ENCODE peak calls at places on chromosome 21, in eight cellular contexts. G is HCT116, W is prostate gland, S is tibial nerve, B is stomach, A is A549, T is vagina, P is body of pancreas. Q is an unnamed sample. For H3K4me1, the result is how much of the 10 kb centered on the place peaks cover.

GRCh38 chr21:28959367-28960099 is 33.1 kb downstream of the LTN1 start:
- DNase-seq in G (no peak), W (no peak), S (no peak), B (no peak), A (peak), T (no peak), P (no peak), Q (no peak)

GRCh38 chr21:26842976-26843911 is 2.0 kb downstream of the ADAMTS1 start:
- DNase-seq in G (no peak), W (peak), S (peak), B (peak), A (no peak), T (no peak), P (peak), Q (no peak)

GRCh38 chr21:41210405-41211040 is 42.6 kb downstream of the BACE2 start:
- DNase-seq in G (no peak), W (no peak), S (no peak), B (no peak), A (no peak), T (no peak), P (no peak), Q (no peak)

GRCh38 chr21:45289655-45290515 is 2.2 kb upstream of the POFUT2 start:
- DNase-seq in G (peak), W (no peak), S (peak), B (peak), A (peak), T (peak), P (no peak), Q (no peak)

GRCh38 chr21:45152265-45152746 is 77.9 kb downstream of the ADARB1 start:
- DNase-seq in G (no peak), W (no peak), S (no peak), B (peak), A (no peak), T (no peak), P (peak), Q (no peak)

GRCh38 chr21:39051561-39051949 is 131.7 kb downstream of the PSMG1 start:
- DNase-seq in G (no peak), W (no peak), S (no peak), B (no peak), A (no peak), T (no peak), P (no peak), Q (no peak)

GRCh38 chr21:16193758-16194606 is 464.2 kb downstream of the USP25 start:
- DNase-seq in G (no peak), W (peak), S (peak), B (peak), A (peak), T (no peak), P (peak), Q (no peak)

GRCh38 chr21:45019076-45019886 is 55.1 kb upstream of the ADARB1 start:
- DNase-seq in G (no peak), W (no peak), S (no peak), B (no peak), A (no peak), T (no peak), P (no peak), Q (no peak)

GRCh38 chr21:32772281-32773047 is 909 bp upstream of the PAXBP1 start:
- DNase-seq in G (no peak), W (peak), S (no peak), B (peak), A (peak), T (no peak), P (peak), Q (no peak)

GRCh38 chr21:28608646-28609045 is 384.0 kb downstream of the LTN1 start:
- DNase-seq in G (no peak), W (no peak), S (no peak), B (no peak), A (no peak), T (no peak), P (no peak), Q (no peak)

GRCh38 chr21:35027558-35028450 is 21.3 kb downstream of the RUNX1 start:
- DNase-seq in G (no peak), W (no peak), S (no peak), B (no peak), A (no peak), T (no peak), P (no peak), Q (no peak)
- H3K4me3 ChIP-seq in G (no peak), W (no peak), S (no peak), B (no peak), A (no peak), T (peak), P (no peak), Q (peak)

GRCh38 chr21:15077529-15077928 is 12.7 kb upstream of the NRIP1 start:
- DNase-seq in G (no peak), W (no peak), S (no peak), B (no peak), A (no peak), T (no peak), P (no peak), Q (no peak)
- TF ChIP-seq POLR2A in G (no peak), W (no peak), S (no peak), B (no peak), A (no peak), T (no peak), P (no peak), Q (no peak)

GRCh38 chr21:42231761-42232160 is 12.8 kb downstream of the ABCG1 start:
- DNase-seq in G (no peak), W (no peak), S (no peak), B (no peak), A (no peak), T (no peak), P (no peak), Q (no peak)

GRCh38 chr21:42230636-42231035 is 11.7 kb downstream of the ABCG1 start:
- DNase-seq in G (no peak), W (no peak), S (no peak), B (no peak), A (no peak), T (no peak), P (no peak), Q (no peak)

GRCh38 chr21:42234026-42234425 is 15.1 kb downstream of the ABCG1 start:
- DNase-seq in G (no peak), W (no peak), S (no peak), B (no peak), A (no peak), T (no peak), P (no peak), Q (no peak)

GRCh38 chr21:42233067-42233981 is 14.4 kb downstream of the ABCG1 start:
- DNase-seq in G (no peak), W (peak), S (peak), B (peak), A (no peak), T (no peak), P (peak), Q (no peak)

GRCh38 chr21:42232176-42232825 is 13.4 kb downstream of the ABCG1 start:
- DNase-seq in G (no peak), W (no peak), S (no peak), B (no peak), A (no peak), T (no peak), P (no peak), Q (no peak)
- H3K4me1 ChIP-seq in G (under half), W (under half), S (half or more), B (half or more), A (under half), T (half or more), P (under half), Q (under half)

DNA sequence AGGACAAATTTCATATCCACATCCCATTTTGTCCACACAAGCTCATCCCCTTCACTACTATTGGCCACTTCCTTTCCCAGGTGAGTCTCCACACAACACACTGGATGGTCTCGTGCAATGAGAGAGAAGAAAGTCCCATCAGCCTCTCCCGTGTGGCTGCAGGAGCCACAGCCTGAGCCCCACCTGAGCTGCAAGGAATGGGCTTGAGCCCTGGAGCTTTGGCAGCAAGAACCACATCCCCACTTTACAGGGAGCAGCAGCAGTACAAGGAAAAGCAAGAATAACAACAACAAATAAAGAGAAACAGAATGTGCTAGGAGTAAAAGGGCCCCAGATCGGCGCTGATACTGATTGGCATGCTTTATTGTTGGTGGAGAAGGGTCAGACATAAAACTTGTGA is 117.7 kb downstream of the TPTE start:
- DNase-seq in G (no peak), W (no peak), S (no peak), B (no peak), A (no peak), T (peak), P (no peak), Q (no peak)
- H3K4me3 ChIP-seq in G (no peak), W (no peak), S (no peak), B (no peak), A (no peak), T (no peak), P (no peak), Q (no peak)

GRCh38 chr21:43723648-43724047 is 4.7 kb downstream of the PDXK start:
- DNase-seq in G (no peak), W (no peak), S (no peak), B (no peak), A (no peak), T (no peak), P (peak), Q (no peak)

GRCh38 chr21:43728467-43729390 is 9.8 kb downstream of the PDXK start:
- DNase-seq in G (peak), W (peak), S (peak), B (peak), A (peak), T (no peak), P (peak), Q (peak)

GRCh38 chr21:43731476-43731875 is 12.5 kb downstream of the PDXK start:
- DNase-seq in G (no peak), W (no peak), S (no peak), B (peak), A (no peak), T (no peak), P (no peak), Q (no peak)

GRCh38 chr21:43727571-43728466 is 8.9 kb downstream of the PDXK start:
- DNase-seq in G (no peak), W (no peak), S (no peak), B (peak), A (peak), T (no peak), P (peak), Q (no peak)

DNA sequence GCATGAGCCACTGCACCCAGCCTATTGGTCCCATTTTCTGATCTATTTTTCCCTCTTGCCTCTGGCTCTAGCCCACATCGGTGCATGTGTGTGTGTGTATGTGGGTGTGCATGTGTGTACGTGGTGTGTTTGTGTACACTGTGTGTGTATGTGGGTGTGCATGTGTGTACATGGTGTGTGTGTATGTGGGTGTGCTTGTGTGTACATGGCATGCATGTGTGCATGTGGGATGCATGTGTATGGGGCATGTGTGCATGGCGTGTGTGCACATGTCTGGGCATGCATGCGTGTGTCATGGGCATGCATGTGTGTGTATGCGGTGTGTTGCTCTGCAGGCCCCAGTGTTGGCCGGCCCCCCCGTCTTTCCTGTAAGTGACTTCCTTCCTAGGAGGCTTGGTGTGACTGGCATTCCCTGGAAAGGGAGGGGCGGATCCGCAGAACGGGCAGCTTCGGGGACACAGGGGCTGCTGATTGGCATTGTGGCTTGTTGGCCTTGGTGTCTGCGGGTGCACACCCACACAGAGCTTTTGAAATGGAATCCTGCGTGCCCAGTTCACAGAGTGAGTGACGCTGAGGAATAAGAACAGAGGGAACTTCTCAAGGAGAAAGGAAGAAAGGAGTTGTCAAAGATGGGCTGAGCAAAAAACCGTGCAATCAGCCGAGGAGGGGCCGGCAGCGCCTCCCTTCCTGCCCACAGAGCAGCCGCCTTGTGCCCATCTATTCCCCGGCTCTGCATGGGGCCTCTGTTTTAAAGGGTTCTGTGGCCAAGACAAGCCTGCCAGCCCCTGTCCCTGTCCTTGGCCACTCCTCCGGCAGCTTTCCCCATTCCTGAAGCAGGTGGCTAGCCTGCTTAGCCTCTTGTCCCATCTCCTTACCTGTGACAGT is 8.0 kb downstream of the PDXK start:
- DNase-seq in G (no peak), W (no peak), S (no peak), B (no peak), A (no peak), T (no peak), P (peak), Q (no peak)
- TF ChIP-seq POLR2A in G (no peak), W (no peak), S (no peak), B (no peak), A (no peak), T (no peak), P (no peak), Q (no peak)

GRCh38 chr21:42532466-42533181 is 19.0 kb downstream of the SLC37A1 start:
- DNase-seq in G (no peak), W (no peak), S (peak), B (peak), A (no peak), T (no peak), P (peak), Q (no peak)

GRCh38 chr21:42534901-42535378 is 21.3 kb downstream of the SLC37A1 start:
- DNase-seq in G (no peak), W (no peak), S (no peak), B (peak), A (no peak), T (no peak), P (no peak), Q (no peak)

GRCh38 chr21:42533306-42533962 is 19.8 kb downstream of the SLC37A1 start:
- DNase-seq in G (no peak), W (no peak), S (no peak), B (peak), A (no peak), T (no peak), P (no peak), Q (no peak)

GRCh38 chr21:42534361-42534900 is 20.8 kb downstream of the SLC37A1 start:
- DNase-seq in G (no peak), W (no peak), S (no peak), B (peak), A (no peak), T (no peak), P (peak), Q (no peak)

DNA sequence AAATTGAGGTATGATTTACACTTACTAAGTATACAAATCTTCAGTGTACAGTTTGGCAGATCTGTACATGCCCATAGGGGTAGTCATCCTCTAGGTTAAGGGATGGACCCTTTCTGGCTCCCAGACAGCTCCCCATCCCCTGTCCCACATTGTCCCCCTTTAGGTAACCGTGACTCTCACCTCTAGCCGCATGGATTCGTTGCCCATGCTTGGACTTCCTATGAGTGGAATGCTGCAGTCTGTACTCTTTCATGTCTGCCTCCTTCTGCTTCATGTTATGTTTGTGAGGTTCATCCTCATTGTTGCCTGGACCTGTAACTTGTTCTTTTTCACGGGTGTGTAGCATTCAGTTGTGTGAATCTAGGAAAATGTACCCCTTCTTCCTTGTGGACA is 20.3 kb downstream of the SLC37A1 start:
- DNase-seq in G (no peak), W (no peak), S (no peak), B (no peak), A (no peak), T (no peak), P (no peak), Q (no peak)
- H3K4me1 ChIP-seq in G (under half), W (under half), S (under half), B (under half), A (under half), T (under half), P (under half), Q (under half)

Q was measured in esophagus squamous epithelium.